ENCODE peak calls at places on chromosomes 16 and 17, in nine cellular contexts. F is iPS-NIHi11; W is fibroblast of the conjunctiva; L is stimulated activated CD8-positive, alpha-beta memory T cell treated with anti-CD3 and anti-CD28 coated beads, Interleukin-7, amount 100 ng/mL, for 4 hours; D is activated naive CD4-positive, alpha-beta T cell; P is left ventricle myocardium inferior; R is thyroid gland; B is left cardiac atrium; Z is stimulated activated CD4-positive, alpha-beta T cell treated with anti-CD3 and anti-CD28 coated beads, Interleukin-15, amount 100 ng/mL, for 48 hours. M is an unnamed sample.

GRCh38 chr17:37060966-37061365 is 112.2 kb downstream of the AATF start:
- DNase-seq in F (no peak), W (no peak), L (no peak), D (no peak), P (no peak), R (no peak), B (no peak), Z (no peak), M (no peak)

GRCh38 chr17:75152971-75153853 is 1.1 kb downstream of the JPT1 start:
- DNase-seq in F (peak; percentile 49), W (no peak), L (no peak), D (no peak), P (no peak), R (peak; percentile 14), B (no peak), Z (no peak), M (peak; percentile 77)

GRCh38 chr16:62249069-62249468 is 212.8 kb upstream of the CDH8 start:
- DNase-seq in F (no peak), W (no peak), L (no peak), D (no peak), P (no peak), R (no peak), B (no peak), Z (no peak), M (peak; percentile 18)

GRCh38 chr16:68396481-68396880 is 51.8 kb downstream of the SMPD3 start:
- DNase-seq in F (no peak), W (no peak), L (peak; percentile 31), D (no peak), P (no peak), R (peak; percentile 57), B (no peak), Z (no peak), M (peak; percentile 32)

GRCh38 chr17:67107811-67108210 is 63.5 kb downstream of the CACNG1 start:
- DNase-seq in F (no peak), W (no peak), L (no peak), D (no peak), P (no peak), R (no peak), B (no peak), Z (no peak), M (no peak)

GRCh38 chr16:68733570-68733969 is 3.5 kb upstream of the CDH1 start:
- DNase-seq in F (no peak), W (no peak), L (no peak), D (no peak), P (no peak), R (no peak), B (no peak), Z (no peak), M (no peak)

GRCh38 chr17:80279895-80280294 is 19.2 kb downstream of the RNF213 start:
- DNase-seq in F (peak; percentile 52), W (peak; percentile 13), L (no peak), D (no peak), P (peak; percentile 73), R (peak; percentile 93), B (peak; percentile 83), Z (no peak), M (no peak)

GRCh38 chr16:87352818-87353217 is 30.8 kb downstream of the FBXO31 start:
- DNase-seq in F (no peak), W (no peak), L (no peak), D (no peak), P (no peak), R (no peak), B (no peak), Z (no peak), M (no peak)

GRCh38 chr17:81867123-81867951 is 3.8 kb downstream of the ARHGDIA start:
- DNase-seq in F (no peak), W (no peak), L (no peak), D (no peak), P (no peak), R (peak; percentile 21), B (peak; percentile 57), Z (no peak), M (peak; percentile 73)

GRCh38 chr16:22786284-22786683 is 27.7 kb upstream of the HS3ST2 start:
- DNase-seq in F (no peak), W (no peak), L (no peak), D (no peak), P (no peak), R (no peak), B (no peak), Z (no peak), M (no peak)

GRCh38 chr17:73248532-73248931 is 13.1 kb downstream of the CPSF4L start:
- DNase-seq in F (no peak), W (no peak), L (no peak), D (no peak), P (no peak), R (peak; percentile 38), B (no peak), Z (no peak), M (no peak)

GRCh38 chr17:40124279-40125141 is 2.7 kb downstream of the MSL1 start:
- DNase-seq in F (no peak), W (no peak), L (no peak), D (no peak), P (no peak), R (peak; percentile 37), B (no peak), Z (no peak), M (peak; percentile 73)

GRCh38 chr16:72042157-72042660 is 12.1 kb upstream of the HP start:
- DNase-seq in F (no peak), W (no peak), L (no peak), D (no peak), P (no peak), R (peak; percentile 15), B (no peak), Z (no peak), M (no peak)

GRCh38 chr17:44578947-44579346 is 21.7 kb downstream of the FZD2 start:
- DNase-seq in F (no peak), W (no peak), L (no peak), D (no peak), P (no peak), R (no peak), B (no peak), Z (no peak), M (no peak)

M was measured in GM23338.